ENCODE peak calls at places on chromosome 22, in eight cellular contexts. N is stromal cell of bone marrow; Q is heart right ventricle; U is effector CD4-positive, alpha-beta T cell; P is HFF-Myc; G is neural progenitor cell; L is NCI-H1105; O is BJ. C is an unnamed sample.

GRCh38 chr22:25930710-25931353 is 188.8 kb downstream of the MYO18B start:
- DNase-seq in Q (no peak), N (no peak), O (no peak), P (no peak), U (no peak), G (no peak), L (peak), C (peak)

GRCh38 chr22:19610518-19611253 is 86.5 kb upstream of the CLDN5 start:
- DNase-seq in Q (no peak), U (no peak), O (no peak), P (no peak), L (no peak), N (no peak), G (no peak), C (no peak)

GRCh38 chr22:19120829-19121630 is 1.2 kb downstream of the DGCR2 start:
- DNase-seq in L (no peak), O (no peak), Q (peak), U (no peak), G (peak), N (no peak), P (no peak), C (peak)

GRCh38 chr22:47281126-47282106 is 519.0 kb downstream of the TBC1D22A start:
- DNase-seq in O (no peak), L (peak), U (no peak), N (peak), G (no peak), P (no peak), Q (no peak), C (no peak)

GRCh38 chr22:40270031-40270430 is 76.3 kb upstream of the ADSL start:
- DNase-seq in G (no peak), P (no peak), N (no peak), U (no peak), O (no peak), Q (no peak), L (no peak), C (no peak)

GRCh38 chr22:46661221-46661851 is 41.1 kb downstream of the GRAMD4 start:
- DNase-seq in N (peak), Q (no peak), L (peak), U (peak), O (no peak), G (no peak), P (no peak), C (no peak)

GRCh38 chr22:41290262-41291221 is 4.6 kb upstream of the RANGAP1 start:
- DNase-seq in L (no peak), N (no peak), O (peak), P (peak), G (peak), Q (no peak), U (no peak), C (no peak)

GRCh38 chr22:23772315-23773246 is at the start of gene MMP11:
- DNase-seq in O (no peak), G (peak), L (peak), Q (peak), U (peak), P (no peak), N (no peak), C (no peak)

GRCh38 chr22:24996420-24996952 is 44.0 kb downstream of the KIAA1671 start:
- DNase-seq in N (peak), Q (peak), G (peak), P (no peak), L (no peak), U (no peak), O (no peak), C (no peak)

GRCh38 chr22:24091551-24092420 is 80.7 kb downstream of the CABIN1 start:
- DNase-seq in P (no peak), G (no peak), L (no peak), O (no peak), Q (peak), U (no peak), N (no peak), C (no peak)

GRCh38 chr22:33354928-33355327 is 296.7 kb upstream of the SYN3 start:
- DNase-seq in P (no peak), Q (no peak), G (no peak), N (no peak), L (no peak), U (no peak), O (no peak), C (no peak)

GRCh38 chr22:31490496-31490925 is 869 bp upstream of the EIF4ENIF1 start:
- DNase-seq in U (peak), G (peak), P (peak), N (peak), O (peak), L (no peak), Q (peak), C (peak)

GRCh38 chr22:45426387-45426786 is 12.9 kb downstream of the RIBC2 start:
- DNase-seq in P (no peak), U (no peak), L (no peak), O (no peak), N (no peak), G (no peak), Q (no peak), C (no peak)

GRCh38 chr22:34214372-34214771 is 294.1 kb upstream of the LARGE1 start:
- DNase-seq in U (no peak), L (no peak), N (no peak), P (no peak), G (no peak), O (no peak), Q (no peak), C (no peak)

GRCh38 chr22:33883561-33883960 is 36.7 kb downstream of the LARGE1 start:
- DNase-seq in P (no peak), U (no peak), O (no peak), Q (no peak), L (no peak), N (no peak), G (no peak), C (no peak)

GRCh38 chr22:41713004-41713403 is 13.7 kb downstream of the MEI1 start:
- DNase-seq in N (no peak), O (no peak), Q (no peak), U (no peak), L (no peak), G (no peak), P (no peak), C (no peak)

GRCh38 chr22:24865508-24865907 is 59.5 kb downstream of the SGSM1 start:
- DNase-seq in L (no peak), P (no peak), O (no peak), G (no peak), Q (no peak), U (no peak), N (no peak), C (no peak)

GRCh38 chr22:47328550-47329243 is 566.2 kb downstream of the TBC1D22A start:
- DNase-seq in L (no peak), Q (peak), N (peak), O (peak), G (no peak), U (no peak), P (peak), C (no peak)

GRCh38 chr22:31346255-31346732 is at the start of gene PATZ1:
- DNase-seq in Q (peak), L (peak), P (no peak), G (no peak), O (no peak), U (peak), N (peak), C (peak)

GRCh38 chr22:30969532-30970355 is 679 bp downstream of the TUG1 start:
- DNase-seq in N (no peak), O (no peak), Q (peak), L (peak), U (peak), G (no peak), P (no peak), C (peak)

GRCh38 chr22:35154937-35155387 is 89.0 kb downstream of the ISX start:
- DNase-seq in G (peak), U (no peak), P (no peak), L (peak), O (no peak), Q (peak), N (peak), C (peak)

GRCh38 chr22:30582051-30582450 is 7.6 kb upstream of the GAL3ST1 start:
- DNase-seq in G (no peak), U (no peak), P (no peak), L (no peak), O (no peak), Q (no peak), N (no peak), C (no peak)

GRCh38 chr22:35742342-35743100 is 24.8 kb downstream of the APOL5 start:
- DNase-seq in U (no peak), L (no peak), Q (peak), G (no peak), N (peak), P (peak), O (peak), C (no peak)

GRCh38 chr22:40799008-40799407 is 20.1 kb downstream of the SLC25A17 start:
- DNase-seq in O (no peak), U (no peak), L (no peak), G (no peak), Q (no peak), P (no peak), N (no peak), C (no peak)

C was measured in pancreas.